ENCODE peak calls at places on chromosome 14, in four cellular contexts. W is GM23248; C is CD8-positive, alpha-beta memory T cell; T is suprapubic skin. R is an unnamed sample.

GRCh38 chr14:90795744-90796143 is 20.5 kb downstream of the TTC7B start:
- DNase-seq in W (peak), C (no peak), T (no peak), R (peak)

GRCh38 chr14:75941030-75941429 is 40.8 kb downstream of the TGFB3 start:
- DNase-seq in W (no peak), C (no peak), T (no peak), R (peak)

GRCh38 chr14:55389330-55389729 is 22.3 kb downstream of the ATG14 start:
- DNase-seq in W (peak), C (no peak), T (no peak), R (no peak)

GRCh38 chr14:94348836-94349235 is 25.7 kb upstream of the SERPINA6 start:
- DNase-seq in W (no peak), C (no peak), T (no peak), R (no peak)

GRCh38 chr14:33516898-33517436 is 433.9 kb downstream of the EGLN3 start:
- DNase-seq in W (no peak), C (no peak), T (no peak), R (no peak)

GRCh38 chr14:71121711-71122110 is 214.5 kb downstream of the PCNX1 start:
- DNase-seq in W (no peak), C (no peak), T (no peak), R (no peak)

GRCh38 chr14:38311655-38312054 is 55.8 kb upstream of the CLEC14A start:
- DNase-seq in W (no peak), C (no peak), T (no peak), R (no peak)

GRCh38 chr14:74604896-74605295 is 7.1 kb downstream of the LTBP2 start:
- DNase-seq in W (peak), C (no peak), T (no peak), R (peak)

GRCh38 chr14:63897706-63898105 is 44.9 kb downstream of the SYNE2 start:
- DNase-seq in W (peak), C (no peak), T (no peak), R (no peak)

GRCh38 chr14:39267592-39268112 is 33.9 kb downstream of the MIA2 start:
- DNase-seq in W (no peak), C (no peak), T (no peak), R (no peak)

GRCh38 chr14:92914087-92914656 is 8.8 kb upstream of the CHGA start:
- DNase-seq in W (peak), C (peak), T (no peak), R (no peak)

GRCh38 chr14:91872011-91872476 is 4.7 kb upstream of the TC2N start:
- DNase-seq in W (peak), C (no peak), T (no peak), R (no peak)

GRCh38 chr14:103141117-103141796 is 18.0 kb downstream of the TNFAIP2 start:
- DNase-seq in W (peak), C (peak), T (no peak), R (no peak)

GRCh38 chr14:56782701-56783100 is 27.6 kb downstream of the OTX2 start:
- DNase-seq in W (no peak), C (no peak), T (no peak), R (no peak)

GRCh38 chr14:20873370-20874177 is 17.6 kb upstream of the RNASE3 start:
- DNase-seq in W (peak), C (peak), T (peak), R (peak)

GRCh38 chr14:86935241-86935640 is 1057.7 kb downstream of the GALC start:
- DNase-seq in W (no peak), C (no peak), T (no peak), R (no peak)

GRCh38 chr14:81536125-81536771 is 2.6 kb upstream of the SEL1L start:
- DNase-seq in W (no peak), C (no peak), T (no peak), R (no peak)

GRCh38 chr14:103138483-103139370 is 15.5 kb downstream of the TNFAIP2 start:
- DNase-seq in W (no peak), C (no peak), T (peak), R (no peak)

GRCh38 chr14:51079085-51079484 is 15.8 kb downstream of the TRIM9 start:
- DNase-seq in W (peak), C (no peak), T (no peak), R (no peak)

GRCh38 chr14:70726651-70727375 is 82.5 kb downstream of the MAP3K9 start:
- DNase-seq in W (no peak), C (no peak), T (no peak), R (no peak)

GRCh38 chr14:70059545-70059944 is 129.2 kb downstream of the SLC8A3 start:
- DNase-seq in W (no peak), C (no peak), T (no peak), R (no peak)

GRCh38 chr14:48035836-48036235 is 360.4 kb upstream of the MDGA2 start:
- DNase-seq in W (no peak), C (no peak), T (no peak), R (no peak)

GRCh38 chr14:88384653-88385205 is 728 bp upstream of the SPATA7 start:
- DNase-seq in W (peak), C (no peak), T (no peak), R (no peak)

GRCh38 chr14:88198441-88198840 is 124.6 kb downstream of the KCNK10 start:
- DNase-seq in W (no peak), C (no peak), T (no peak), R (no peak)

GRCh38 chr14:51650721-51651387 is 856 bp upstream of the FRMD6 start:
- DNase-seq in W (peak), C (no peak), T (no peak), R (peak)

GRCh38 chr14:67077914-67078313 is 111.3 kb upstream of the GARIN2 start:
- DNase-seq in W (no peak), C (no peak), T (no peak), R (no peak)

GRCh38 chr14:22897357-22897756 is 14.3 kb downstream of the REM2 start:
- DNase-seq in W (no peak), C (no peak), T (no peak), R (no peak)
- H3K27ac ChIP-seq in W (peak), C (no peak), T (no peak), R (no peak)

GRCh38 chr14:77314043-77314442 is 6.6 kb downstream of the POMT2 start:
- DNase-seq in W (peak), C (no peak), T (no peak), R (no peak)
- H3K27ac ChIP-seq in W (peak), C (no peak), T (peak), R (peak)

GRCh38 chr14:100304825-100305445 is 1.3 kb downstream of the SLC25A29 start:
- DNase-seq in W (peak), C (no peak), T (no peak), R (no peak)

GRCh38 chr14:100302616-100303015 is 3.6 kb downstream of the SLC25A29 start:
- DNase-seq in W (peak), C (no peak), T (no peak), R (no peak)

GRCh38 chr14:100305446-100306255 is 593 bp downstream of the SLC25A29 start:
- DNase-seq in W (peak), C (peak), T (no peak), R (peak)

GRCh38 chr14:100303925-100304324 is 2.3 kb downstream of the SLC25A29 start:
- DNase-seq in W (no peak), C (no peak), T (no peak), R (no peak)

DNA sequence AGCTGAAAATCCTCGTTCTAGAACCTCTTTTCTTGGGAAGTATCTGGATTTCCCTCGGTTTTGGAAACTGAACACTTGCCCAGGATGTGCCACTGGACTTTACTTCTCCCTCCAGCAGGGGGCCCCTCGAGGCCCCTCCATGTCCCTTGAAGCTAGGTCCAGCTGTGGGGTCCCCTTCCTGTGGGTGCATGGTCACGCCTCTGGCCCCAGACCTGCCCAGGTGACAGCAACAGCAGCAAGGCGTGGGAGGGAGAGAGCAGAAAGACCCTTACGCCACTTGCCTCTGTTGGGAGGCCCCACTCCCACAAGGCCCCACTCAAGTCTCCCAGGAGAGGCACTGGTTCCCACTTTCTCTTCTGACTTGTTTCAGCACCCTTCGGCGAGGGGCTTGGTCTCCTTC is 3.1 kb downstream of the SLC25A29 start:
- DNase-seq in W (peak), C (no peak), T (no peak), R (no peak)
- H3K27ac ChIP-seq in W (no peak), C (no peak), T (peak), R (no peak)

GRCh38 chr14:41699506-41699905 is 92.8 kb downstream of the LRFN5 start:
- DNase-seq in W (no peak), C (no peak), T (no peak), R (no peak)
- H3K27ac ChIP-seq in W (no peak), C (no peak), T (no peak), R (no peak)

GRCh38 chr14:31060253-31060875 is 34.2 kb upstream of the STRN3 start:
- DNase-seq in W (no peak), C (no peak), T (no peak), R (no peak)

GRCh38 chr14:31057701-31058364 is 31.7 kb upstream of the STRN3 start:
- DNase-seq in W (no peak), C (no peak), T (no peak), R (no peak)

GRCh38 chr14:31057035-31057434 is 30.9 kb upstream of the STRN3 start:
- DNase-seq in W (peak), C (no peak), T (no peak), R (no peak)

DNA sequence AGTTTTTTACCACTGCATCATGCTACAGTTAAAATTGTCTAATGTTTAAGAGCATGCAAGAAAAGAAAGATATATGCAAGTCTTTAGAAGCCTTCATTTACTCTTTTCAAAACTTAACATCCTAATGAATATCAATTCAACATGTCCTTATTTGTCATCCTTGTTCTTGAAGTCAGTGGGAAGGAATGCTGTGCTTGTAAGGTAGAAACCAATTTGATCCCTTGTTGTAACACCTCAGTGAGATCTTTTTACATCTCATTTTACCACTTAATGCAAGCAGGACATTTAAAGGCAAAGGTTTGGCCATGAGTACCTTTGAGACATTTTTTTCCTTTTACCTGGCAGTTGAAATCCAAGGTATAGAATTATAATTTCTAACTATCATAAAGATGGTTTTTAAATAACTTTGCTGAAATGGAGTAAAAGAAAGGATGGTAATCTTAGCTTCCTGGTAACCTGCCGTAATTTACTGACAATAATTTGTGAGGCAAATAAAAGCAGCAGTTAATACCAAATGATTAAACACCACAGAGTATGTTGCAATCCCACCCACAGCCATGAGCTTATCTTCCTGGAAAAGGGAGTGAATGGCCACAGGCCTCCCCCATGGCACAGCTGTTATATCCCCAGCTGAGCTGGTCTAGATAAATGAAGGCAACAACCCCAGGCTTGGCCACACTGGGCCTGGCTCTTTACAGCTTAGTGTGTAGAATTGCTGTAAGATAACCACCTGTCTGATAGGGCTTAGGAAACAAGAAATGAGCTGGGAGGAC is 33.2 kb upstream of the STRN3 start:
- DNase-seq in W (peak), C (no peak), T (no peak), R (peak)
- H3K27ac ChIP-seq in W (peak), C (no peak), T (no peak), R (peak)

DNA sequence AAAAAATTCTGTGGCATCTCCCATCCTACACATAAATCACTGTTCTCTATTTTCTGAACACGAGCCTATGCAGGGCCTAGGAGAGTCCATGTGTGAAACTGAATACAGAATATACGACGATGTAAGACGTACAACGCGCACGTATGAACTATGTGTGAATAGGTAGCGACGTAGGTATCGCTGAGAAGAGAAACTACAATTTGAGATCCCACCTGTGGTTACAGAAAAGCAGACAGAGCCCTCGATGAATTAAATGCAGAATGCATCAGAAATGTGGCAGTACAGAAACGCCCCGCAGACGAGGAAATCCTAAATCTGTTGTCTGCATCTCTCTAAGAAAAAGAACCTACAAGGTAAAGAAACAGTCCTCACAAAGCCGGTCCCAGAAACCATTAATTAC is 12.7 kb downstream of the BCL11B start:
- DNase-seq in W (no peak), C (peak), T (no peak), R (no peak)
- H3K27ac ChIP-seq in W (no peak), C (peak), T (peak), R (no peak)

GRCh38 chr14:53890611-53891091 is 66.0 kb downstream of the BMP4 start:
- DNase-seq in W (no peak), C (no peak), T (no peak), R (no peak)
- H3K27ac ChIP-seq in W (no peak), C (no peak), T (no peak), R (no peak)

GRCh38 chr14:95515523-95516517 is 630 bp downstream of the SYNE3 start:
- DNase-seq in W (peak), C (peak), T (peak), R (peak)

GRCh38 chr14:95516554-95517209 is at the start of gene SYNE3:
- DNase-seq in W (peak), C (peak), T (peak), R (peak)

GRCh38 chr14:95519699-95520098 is 3.2 kb upstream of the SYNE3 start:
- DNase-seq in W (peak), C (peak), T (peak), R (peak)

GRCh38 chr14:95520346-95520745 is 3.9 kb upstream of the SYNE3 start:
- DNase-seq in W (no peak), C (no peak), T (peak), R (no peak)

DNA sequence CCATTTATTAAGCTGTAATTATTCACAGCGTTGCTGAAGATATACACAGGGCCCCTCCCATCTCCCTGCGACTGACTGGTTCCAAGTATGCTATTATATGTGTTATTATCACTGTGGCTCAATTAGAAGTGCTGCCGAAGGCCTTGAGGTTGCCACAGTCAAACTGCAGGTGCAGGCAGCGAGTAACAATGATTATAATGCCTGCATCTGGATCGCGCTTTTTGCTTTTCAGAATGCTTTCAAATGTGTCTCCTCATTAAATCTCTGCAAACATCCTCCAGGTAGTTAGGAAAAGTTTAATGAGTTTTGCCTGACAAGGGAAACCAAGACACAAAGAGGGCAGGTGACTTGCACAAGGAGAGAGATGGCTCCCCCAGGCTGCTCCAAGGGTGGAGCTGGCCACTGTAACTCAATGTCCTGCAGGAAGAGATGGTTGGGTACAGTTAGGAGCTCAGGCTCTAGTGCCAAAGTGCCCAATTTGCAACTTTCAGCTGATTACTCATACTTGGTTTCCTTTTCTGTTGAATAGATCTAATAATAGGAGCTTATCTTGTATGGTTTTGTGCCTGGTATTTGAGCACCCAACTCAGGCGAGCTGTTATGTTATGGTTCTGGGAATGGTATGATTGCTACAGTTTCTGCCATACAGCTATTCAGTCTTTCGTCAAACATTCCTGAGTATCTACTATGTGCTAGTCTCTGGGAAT is 1.7 kb upstream of the SYNE3 start:
- DNase-seq in W (peak), C (no peak), T (peak), R (no peak)
- H3K27ac ChIP-seq in W (no peak), C (no peak), T (peak), R (no peak)

GRCh38 chr14:105287249-105288102 is 13.3 kb downstream of the BRF1 start:
- DNase-seq in W (no peak), C (no peak), T (no peak), R (no peak)
- H3K27ac ChIP-seq in W (no peak), C (no peak), T (no peak), R (no peak)

DNA sequence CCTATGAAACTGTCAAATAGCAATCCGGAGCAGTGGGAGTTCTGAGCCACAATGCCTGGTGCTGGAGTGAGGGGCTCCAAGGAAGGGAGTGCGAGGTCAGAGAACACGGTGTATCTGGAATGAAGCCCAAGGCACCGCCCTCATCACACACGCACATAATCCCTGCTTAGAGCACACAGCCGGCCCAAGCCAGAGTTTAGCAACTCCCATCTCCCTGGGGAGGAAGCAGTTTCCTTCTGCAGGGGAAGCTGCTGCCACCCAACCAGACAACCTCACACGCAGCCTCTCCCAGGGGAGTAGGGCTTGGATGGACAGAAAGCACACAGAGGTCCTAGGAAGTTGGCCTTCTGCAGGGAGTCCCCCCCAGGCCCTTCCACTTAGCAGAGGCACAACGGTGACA is 31.3 kb downstream of the ACTN1 start:
- DNase-seq in W (peak), C (no peak), T (no peak), R (peak)
- H3K27ac ChIP-seq in W (peak), C (no peak), T (peak), R (no peak)

R was measured in psoas muscle.